ENCODE peak calls at places on chromosomes 7 and 10, in six cellular contexts. H is A549, L is A673, S is fibroblast of lung, X is right atrium auricular region, W is endodermal cell. T is an unnamed sample.

GRCh38 chr7:8133188-8133848 is 128.6 kb downstream of the ICA1 start:
- DNase-seq in H (no peak), L (no peak), S (no peak), X (no peak), W (no peak), T (no peak)

GRCh38 chr10:90372442-90372841 is 485.4 kb downstream of the HTR7 start:
- DNase-seq in H (no peak), L (no peak), S (no peak), X (no peak), W (no peak), T (no peak)

GRCh38 chr10:88968316-88968882 is 15.8 kb upstream of the ACTA2 start:
- DNase-seq in H (no peak), L (no peak), S (no peak), X (no peak), W (no peak), T (no peak)

GRCh38 chr7:36638586-36639265 is 85.6 kb downstream of the AOAH start:
- DNase-seq in H (no peak), L (no peak), S (no peak), X (no peak), W (no peak), T (no peak)

GRCh38 chr10:113625461-113626186 is 38.2 kb downstream of the NRAP start:
- DNase-seq in H (no peak), L (no peak), S (no peak), X (no peak), W (peak; percentile 27), T (no peak)

GRCh38 chr7:151133266-151133985 is 34.1 kb downstream of the GBX1 start:
- DNase-seq in H (no peak), L (no peak), S (no peak), X (no peak), W (no peak), T (peak; percentile 45)

GRCh38 chr10:97510686-97511085 is 12.0 kb downstream of the UBTD1 start:
- DNase-seq in H (no peak), L (no peak), S (no peak), X (no peak), W (no peak), T (peak; percentile 14)

GRCh38 chr10:51468424-51468823 is 231.0 kb downstream of the CSTF2T start:
- DNase-seq in H (no peak), L (no peak), S (no peak), X (no peak), W (no peak), T (no peak)

GRCh38 chr10:118721005-118721876 is 33.5 kb downstream of the CACUL1 start:
- DNase-seq in H (peak; percentile 47), L (peak; percentile 64), S (peak; percentile 73), X (no peak), W (peak; percentile 73), T (no peak)

GRCh38 chr7:158549176-158549833 is 38.3 kb downstream of the PTPRN2 start:
- DNase-seq in H (no peak), L (peak; percentile 47), S (no peak), X (no peak), W (peak; percentile 70), T (peak; percentile 75)

GRCh38 chr7:151433721-151434400 is 6.1 kb downstream of the CRYGN start:
- DNase-seq in H (no peak), L (no peak), S (no peak), X (no peak), W (no peak), T (no peak)

GRCh38 chr7:134078991-134079390 is 48.1 kb upstream of the LRGUK start:
- DNase-seq in H (no peak), L (no peak), S (no peak), X (no peak), W (no peak), T (no peak)

GRCh38 chr10:76428541-76429330 is 997.3 kb downstream of the LRMDA start:
- DNase-seq in H (peak; percentile 17), L (no peak), S (peak; percentile 96), X (no peak), W (no peak), T (no peak)

GRCh38 chr10:112287844-112288243 is 4.6 kb downstream of the TECTB start:
- DNase-seq in H (no peak), L (no peak), S (no peak), X (no peak), W (no peak), T (no peak)

GRCh38 chr7:3399858-3400257 is 98.8 kb downstream of the SDK1 start:
- DNase-seq in H (peak; percentile 61), L (peak; percentile 63), S (peak; percentile 29), X (no peak), W (peak; percentile 95), T (no peak)

GRCh38 chr7:143505845-143506244 is 28.2 kb downstream of the TAS2R41 start:
- DNase-seq in H (no peak), L (no peak), S (no peak), X (no peak), W (no peak), T (no peak)

GRCh38 chr10:69333205-69333604 is 54.9 kb downstream of the HK1 start:
- DNase-seq in H (no peak), L (peak; percentile 57), S (no peak), X (no peak), W (peak; percentile 89), T (no peak)
- H3K27ac ChIP-seq in H (no peak overlapping the region), L (peak overlapping the region; percentile 41), S (peak overlapping the region; percentile 29), X (peak overlapping the region; percentile 79), W (no peak overlapping the region), T (no peak overlapping the region)

GRCh38 chr10:120997313-120998102 is 146.3 kb downstream of the WDR11 start:
- DNase-seq in H (no peak), L (no peak), S (no peak), X (no peak), W (no peak), T (no peak)
- TF ChIP-seq CTCF in H (no peak), L (no peak), S (no peak), X (no peak), W (peak; percentile 61), T (no peak)

DNA sequence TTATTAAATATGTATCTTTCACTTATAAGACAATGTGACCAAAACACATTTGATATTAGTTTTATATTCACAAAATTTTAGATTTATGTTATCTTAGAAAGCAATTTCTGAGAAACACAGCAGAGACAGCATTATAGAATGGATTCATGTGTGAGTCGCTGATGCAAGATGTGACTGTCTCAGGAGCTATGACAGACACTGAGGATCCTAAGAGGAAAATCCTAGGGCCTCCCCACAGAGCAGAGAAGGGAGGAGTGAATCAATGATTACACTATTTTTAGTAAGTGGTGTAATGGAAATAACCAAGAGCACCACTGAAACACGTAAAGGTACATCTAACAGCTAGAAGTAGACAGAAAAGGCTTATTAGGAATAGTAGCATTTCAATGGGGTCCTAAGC is 203.9 kb upstream of the PTN start:
- DNase-seq in H (no peak), L (no peak), S (no peak), X (no peak), W (no peak), T (no peak)
- H3K27ac ChIP-seq in H (no peak overlapping the region), L (no peak overlapping the region), S (no peak overlapping the region), X (no peak overlapping the region), W (no peak overlapping the region), T (no peak overlapping the region)

DNA sequence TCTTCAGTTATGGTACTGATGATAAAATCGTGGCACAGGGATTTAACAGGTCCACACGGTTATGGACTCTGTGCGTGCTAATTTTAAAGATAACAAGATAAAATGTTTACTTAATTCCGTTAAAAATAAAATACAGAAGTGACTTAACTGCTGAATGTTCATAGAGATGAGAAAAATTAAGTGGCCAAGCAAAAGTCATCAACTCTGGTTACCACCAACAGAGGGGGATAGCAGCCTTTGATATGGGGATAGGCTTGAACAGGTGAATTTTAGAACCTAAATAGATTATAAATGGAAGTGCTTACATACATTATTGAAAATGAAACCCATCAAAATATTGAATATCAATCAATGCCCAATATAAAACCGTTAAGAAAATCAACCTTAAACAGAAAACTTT is 245.0 kb downstream of the WDR37 start:
- DNase-seq in H (no peak), L (no peak), S (no peak), X (no peak), W (no peak), T (no peak)
- TF ChIP-seq CTCF in H (no peak), L (peak; percentile 17), S (no peak), X (no peak), W (no peak), T (no peak)

DNA sequence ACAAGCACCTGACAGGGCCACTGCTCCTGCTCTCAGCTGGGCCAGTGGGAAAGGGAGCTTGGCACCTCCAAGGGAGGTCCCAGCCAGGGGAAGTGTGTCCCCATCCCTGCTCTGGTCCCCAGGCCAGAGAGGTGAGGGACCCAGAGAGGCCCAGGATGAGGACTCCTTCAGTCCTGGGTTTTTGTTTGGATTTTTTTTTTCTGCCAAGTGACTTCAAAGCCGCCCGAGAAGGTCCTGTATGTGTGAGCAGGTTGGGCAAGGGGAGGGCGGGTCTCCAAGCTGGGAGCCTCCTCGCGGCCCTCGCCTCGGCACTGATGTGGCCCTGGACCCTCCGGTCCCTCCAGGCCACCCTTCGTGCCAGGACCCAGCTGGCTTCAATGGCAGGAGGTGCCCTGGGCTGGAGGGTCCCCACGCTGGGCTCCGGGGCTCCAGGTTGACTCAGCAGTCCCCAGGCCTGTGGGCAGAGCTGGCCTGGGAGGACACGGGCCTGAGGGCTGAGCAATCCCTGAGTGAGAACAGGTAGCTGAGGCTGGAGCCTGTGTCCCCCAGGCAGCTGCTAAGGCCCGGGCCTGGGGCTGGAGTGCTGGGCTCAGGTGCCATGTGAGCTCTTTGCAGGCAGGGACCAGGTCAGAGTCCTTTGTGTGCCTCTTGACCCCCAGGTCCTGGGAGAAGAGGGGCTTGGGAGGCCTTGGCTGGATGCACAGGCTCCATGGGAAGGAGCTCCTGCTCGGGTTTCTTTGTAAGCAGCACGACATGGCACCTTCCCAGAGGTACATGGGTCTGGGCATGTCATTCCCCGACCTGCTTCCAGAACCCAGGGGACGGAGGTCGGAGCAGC is 140.6 kb downstream of the FAM53B start:
- DNase-seq in H (no peak), L (no peak), S (no peak), X (no peak), W (no peak), T (peak; percentile 77)
- H3K27ac ChIP-seq in H (no peak overlapping the region), L (no peak overlapping the region), S (no peak overlapping the region), X (no peak overlapping the region), W (no peak overlapping the region), T (no peak overlapping the region)

GRCh38 chr7:82164813-82165212 is 278.8 kb downstream of the CACNA2D1 start:
- DNase-seq in H (peak; percentile 46), L (peak; percentile 71), S (peak; percentile 82), X (no peak), W (no peak), T (no peak)
- TF ChIP-seq CTCF in H (peak; percentile 48), L (peak; percentile 62), S (peak; percentile 44), X (peak; percentile 53), W (peak; percentile 64), T (no peak)